ENCODE peak calls at places on chromosome 16, in nine cellular contexts. One of them, this sample, is unnamed. For H3K36me3 and H3K9me3, the result is how much of the 10 kb centered on the place peaks cover.

GRCh38 chr16:19874816-19875546 is 9.7 kb downstream of the GPRC5B start:
- DNase-seq in esophagus muscularis mucosa: no peak
- DNase-seq in prostate gland: no peak
- DNase-seq in HCT116: no peak
- DNase-seq in suprapubic skin: no peak
- DNase-seq in stomach: no peak
- DNase-seq in HepG2: no peak
- DNase-seq in breast epithelium: no peak
- DNase-seq in K562: no peak
- DNase-seq in this sample: no peak

GRCh38 chr16:50568187-50568830 is 20.1 kb downstream of the NKD1 start:
- DNase-seq in esophagus muscularis mucosa: no peak
- DNase-seq in suprapubic skin: no peak
- DNase-seq in stomach: no peak
- DNase-seq in breast epithelium: no peak
- DNase-seq in prostate gland: no peak
- DNase-seq in HCT116: no peak
- DNase-seq in HepG2: no peak
- DNase-seq in K562: no peak
- DNase-seq in this sample: no peak

GRCh38 chr16:73202176-73202729 is 154.3 kb upstream of the ZFHX3 start:
- DNase-seq in esophagus muscularis mucosa: no peak
- DNase-seq in prostate gland: no peak
- DNase-seq in K562: no peak
- DNase-seq in suprapubic skin: no peak
- DNase-seq in HCT116: no peak
- DNase-seq in stomach: no peak
- DNase-seq in breast epithelium: no peak
- DNase-seq in HepG2: peak
- DNase-seq in this sample: no peak

GRCh38 chr16:53805113-53805512 is 101.2 kb downstream of the FTO start:
- DNase-seq in K562: no peak
- DNase-seq in suprapubic skin: no peak
- DNase-seq in HCT116: no peak
- DNase-seq in prostate gland: no peak
- DNase-seq in esophagus muscularis mucosa: no peak
- DNase-seq in HepG2: no peak
- DNase-seq in breast epithelium: no peak
- DNase-seq in stomach: no peak
- DNase-seq in this sample: no peak

GRCh38 chr16:22630242-22630641 is 119.6 kb downstream of the NPIPB5 start:
- DNase-seq in esophagus muscularis mucosa: no peak
- DNase-seq in stomach: no peak
- DNase-seq in prostate gland: no peak
- DNase-seq in K562: no peak
- DNase-seq in breast epithelium: no peak
- DNase-seq in HepG2: no peak
- DNase-seq in HCT116: no peak
- DNase-seq in suprapubic skin: no peak
- DNase-seq in this sample: no peak

GRCh38 chr16:71373073-71373472 is 14.6 kb downstream of the CALB2 start:
- DNase-seq in HepG2: no peak
- DNase-seq in prostate gland: no peak
- DNase-seq in K562: no peak
- DNase-seq in stomach: no peak
- DNase-seq in esophagus muscularis mucosa: no peak
- DNase-seq in HCT116: peak
- DNase-seq in breast epithelium: no peak
- DNase-seq in suprapubic skin: no peak
- DNase-seq in this sample: no peak

GRCh38 chr16:86533076-86533475 is 22.0 kb downstream of the MTHFSD start:
- DNase-seq in stomach: no peak
- DNase-seq in HCT116: no peak
- DNase-seq in esophagus muscularis mucosa: no peak
- DNase-seq in K562: no peak
- DNase-seq in suprapubic skin: no peak
- DNase-seq in prostate gland: no peak
- DNase-seq in HepG2: no peak
- DNase-seq in breast epithelium: no peak
- DNase-seq in this sample: peak

GRCh38 chr16:7316266-7316888 is 16.3 kb upstream of the RBFOX1 start:
- DNase-seq in HepG2: no peak
- DNase-seq in suprapubic skin: no peak
- DNase-seq in breast epithelium: no peak
- DNase-seq in stomach: no peak
- DNase-seq in prostate gland: no peak
- DNase-seq in K562: no peak
- DNase-seq in esophagus muscularis mucosa: no peak
- DNase-seq in HCT116: no peak
- DNase-seq in this sample: no peak

GRCh38 chr16:86424968-86425367 is 85.4 kb upstream of the FOXF1 start:
- DNase-seq in prostate gland: no peak
- DNase-seq in suprapubic skin: no peak
- DNase-seq in HepG2: no peak
- DNase-seq in esophagus muscularis mucosa: no peak
- DNase-seq in breast epithelium: no peak
- DNase-seq in stomach: no peak
- DNase-seq in K562: no peak
- DNase-seq in HCT116: no peak
- DNase-seq in this sample: no peak

GRCh38 chr16:22306788-22307187 is 9.6 kb downstream of the POLR3E start:
- DNase-seq in suprapubic skin: no peak
- DNase-seq in stomach: no peak
- DNase-seq in breast epithelium: no peak
- DNase-seq in HCT116: no peak
- DNase-seq in esophagus muscularis mucosa: no peak
- DNase-seq in prostate gland: no peak
- DNase-seq in K562: no peak
- DNase-seq in HepG2: no peak
- DNase-seq in this sample: no peak

GRCh38 chr16:12186774-12187335 is 210.3 kb downstream of the SNX29 start:
- DNase-seq in K562: no peak
- DNase-seq in stomach: no peak
- DNase-seq in HCT116: no peak
- DNase-seq in breast epithelium: no peak
- DNase-seq in esophagus muscularis mucosa: no peak
- DNase-seq in prostate gland: no peak
- DNase-seq in HepG2: no peak
- DNase-seq in suprapubic skin: no peak
- DNase-seq in this sample: no peak

GRCh38 chr16:12235110-12235509 is 258.6 kb downstream of the SNX29 start:
- DNase-seq in esophagus muscularis mucosa: no peak
- DNase-seq in prostate gland: no peak
- DNase-seq in K562: no peak
- DNase-seq in HepG2: no peak
- DNase-seq in stomach: no peak
- DNase-seq in breast epithelium: no peak
- DNase-seq in suprapubic skin: no peak
- DNase-seq in HCT116: no peak
- DNase-seq in this sample: no peak

GRCh38 chr16:86110726-86111125 is 211.8 kb downstream of the IRF8 start:
- DNase-seq in prostate gland: no peak
- DNase-seq in suprapubic skin: peak
- DNase-seq in HCT116: no peak
- DNase-seq in stomach: no peak
- DNase-seq in K562: no peak
- DNase-seq in esophagus muscularis mucosa: no peak
- DNase-seq in HepG2: no peak
- DNase-seq in breast epithelium: no peak
- DNase-seq in this sample: peak

GRCh38 chr16:86995456-86995855 is 321.7 kb downstream of the C16orf95 start:
- DNase-seq in breast epithelium: no peak
- DNase-seq in HCT116: no peak
- DNase-seq in stomach: no peak
- DNase-seq in HepG2: no peak
- DNase-seq in suprapubic skin: no peak
- DNase-seq in esophagus muscularis mucosa: no peak
- DNase-seq in prostate gland: no peak
- DNase-seq in K562: no peak
- DNase-seq in this sample: peak

GRCh38 chr16:77171750-77172635 is 19.0 kb upstream of the MON1B start:
- DNase-seq in breast epithelium: no peak
- DNase-seq in K562: peak
- DNase-seq in HepG2: peak
- DNase-seq in HCT116: peak
- DNase-seq in stomach: no peak
- DNase-seq in suprapubic skin: no peak
- DNase-seq in prostate gland: peak
- DNase-seq in esophagus muscularis mucosa: no peak
- DNase-seq in this sample: no peak

GRCh38 chr16:11356573-11357331 is 11.5 kb downstream of the RMI2 start:
- DNase-seq in HepG2: peak
- DNase-seq in breast epithelium: no peak
- DNase-seq in K562: peak
- DNase-seq in esophagus muscularis mucosa: no peak
- DNase-seq in suprapubic skin: no peak
- DNase-seq in HCT116: no peak
- DNase-seq in prostate gland: no peak
- DNase-seq in stomach: peak
- DNase-seq in this sample: peak

GRCh38 chr16:683396-684066 is 603 bp downstream of the JMJD8 start:
- DNase-seq in prostate gland: no peak
- DNase-seq in esophagus muscularis mucosa: no peak
- DNase-seq in suprapubic skin: peak
- DNase-seq in K562: peak
- DNase-seq in HCT116: no peak
- DNase-seq in breast epithelium: no peak
- DNase-seq in HepG2: no peak
- DNase-seq in stomach: no peak
- DNase-seq in this sample: no peak

GRCh38 chr16:685967-686366 is 1.8 kb upstream of the JMJD8 start:
- DNase-seq in K562: peak
- DNase-seq in esophagus muscularis mucosa: no peak
- DNase-seq in breast epithelium: no peak
- DNase-seq in prostate gland: no peak
- DNase-seq in stomach: peak
- DNase-seq in HepG2: peak
- DNase-seq in HCT116: no peak
- DNase-seq in suprapubic skin: no peak
- DNase-seq in this sample: no peak

GRCh38 chr16:686459-687260 is 2.5 kb upstream of the JMJD8 start:
- DNase-seq in breast epithelium: no peak
- DNase-seq in HCT116: no peak
- DNase-seq in suprapubic skin: no peak
- DNase-seq in esophagus muscularis mucosa: no peak
- DNase-seq in K562: no peak
- DNase-seq in stomach: no peak
- DNase-seq in prostate gland: no peak
- DNase-seq in HepG2: no peak
- DNase-seq in this sample: no peak

GRCh38 chr16:684067-684794 is at the start of gene JMJD8:
- DNase-seq in suprapubic skin: peak
- DNase-seq in HCT116: peak
- DNase-seq in breast epithelium: peak
- DNase-seq in stomach: peak
- DNase-seq in esophagus muscularis mucosa: peak
- DNase-seq in prostate gland: peak
- DNase-seq in HepG2: no peak
- DNase-seq in K562: peak
- DNase-seq in this sample: peak

GRCh38 chr16:684961-685696 is 995 bp upstream of the JMJD8 start:
- DNase-seq in esophagus muscularis mucosa: no peak
- DNase-seq in prostate gland: no peak
- DNase-seq in HepG2: no peak
- DNase-seq in stomach: no peak
- DNase-seq in K562: no peak
- DNase-seq in breast epithelium: no peak
- DNase-seq in suprapubic skin: no peak
- DNase-seq in HCT116: no peak
- DNase-seq in this sample: peak
- H3K36me3 ChIP-seq in esophagus muscularis mucosa: half or more
- H3K36me3 ChIP-seq in prostate gland: under half
- H3K36me3 ChIP-seq in HepG2: under half
- H3K36me3 ChIP-seq in stomach: under half
- H3K36me3 ChIP-seq in K562: half or more
- H3K36me3 ChIP-seq in breast epithelium: under half
- H3K36me3 ChIP-seq in suprapubic skin: under half
- H3K36me3 ChIP-seq in HCT116: under half
- H3K36me3 ChIP-seq in this sample: under half

DNA sequence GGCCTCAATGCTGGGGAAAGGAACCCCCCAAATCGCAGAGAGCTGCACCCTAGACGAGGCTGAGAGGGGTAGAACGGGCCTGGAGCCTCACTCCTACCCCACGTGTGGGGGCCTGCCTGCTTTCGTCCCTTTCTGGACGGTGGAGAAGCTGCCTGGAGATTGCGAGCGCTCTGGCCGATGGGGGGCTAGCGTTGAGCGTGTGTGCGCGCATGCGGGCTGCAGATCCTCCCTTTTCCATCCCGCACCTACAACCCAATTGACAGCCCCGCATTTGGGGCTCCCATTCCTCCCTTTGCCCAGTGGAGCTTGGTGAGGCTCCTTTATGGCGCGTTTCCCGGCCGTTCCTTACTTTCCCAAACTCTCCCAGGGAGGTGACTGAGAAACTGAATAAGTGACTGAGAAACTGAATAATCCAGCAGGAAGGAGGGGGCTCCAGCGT is 896 bp upstream of the ESRP2 start:
- DNase-seq in breast epithelium: no peak
- DNase-seq in K562: no peak
- DNase-seq in HepG2: peak
- DNase-seq in HCT116: no peak
- DNase-seq in suprapubic skin: no peak
- DNase-seq in stomach: no peak
- DNase-seq in prostate gland: peak
- DNase-seq in esophagus muscularis mucosa: no peak
- DNase-seq in this sample: peak
- TF ChIP-seq POLR2AphosphoS5 in breast epithelium: no peak
- TF ChIP-seq POLR2AphosphoS5 in K562: no peak
- TF ChIP-seq POLR2AphosphoS5 in HepG2: no peak
- TF ChIP-seq POLR2AphosphoS5 in HCT116: no peak
- TF ChIP-seq POLR2AphosphoS5 in suprapubic skin: no peak
- TF ChIP-seq POLR2AphosphoS5 in stomach: no peak
- TF ChIP-seq POLR2AphosphoS5 in prostate gland: no peak
- TF ChIP-seq POLR2AphosphoS5 in esophagus muscularis mucosa: no peak
- TF ChIP-seq POLR2AphosphoS5 in this sample: no peak

GRCh38 chr16:21253470-21253869 is 20.0 kb downstream of the ANKS4B start:
- DNase-seq in HepG2: peak
- DNase-seq in suprapubic skin: no peak
- DNase-seq in esophagus muscularis mucosa: no peak
- DNase-seq in HCT116: no peak
- DNase-seq in breast epithelium: no peak
- DNase-seq in stomach: no peak
- DNase-seq in prostate gland: no peak
- DNase-seq in K562: no peak
- DNase-seq in this sample: no peak
- H3K9me3 ChIP-seq in HepG2: under half
- H3K9me3 ChIP-seq in suprapubic skin: under half
- H3K9me3 ChIP-seq in esophagus muscularis mucosa: under half
- H3K9me3 ChIP-seq in HCT116: under half
- H3K9me3 ChIP-seq in breast epithelium: under half
- H3K9me3 ChIP-seq in stomach: under half
- H3K9me3 ChIP-seq in prostate gland: under half
- H3K9me3 ChIP-seq in K562: under half
- H3K9me3 ChIP-seq in this sample: under half

DNA sequence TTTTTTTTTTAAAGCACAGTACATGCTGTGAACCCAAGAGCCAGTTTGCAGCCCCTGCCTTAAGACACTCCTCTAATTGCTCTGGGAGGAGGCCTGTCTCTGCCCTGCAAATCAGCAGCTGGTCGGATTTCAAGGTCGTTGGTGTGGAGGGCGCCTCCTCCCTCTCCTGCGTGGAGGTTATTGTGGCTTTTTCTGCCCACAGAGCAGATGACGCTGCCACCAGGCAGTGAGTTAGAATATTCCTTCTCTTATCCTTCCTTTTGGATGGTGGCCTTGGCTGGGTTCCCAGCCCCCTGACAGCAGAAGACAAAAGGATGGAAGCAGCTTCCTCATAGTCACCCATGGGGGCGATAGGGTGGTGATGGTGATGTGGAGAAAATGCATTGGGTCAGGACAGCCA is 131.2 kb downstream of the PRKCB start:
- DNase-seq in esophagus muscularis mucosa: no peak
- DNase-seq in prostate gland: no peak
- DNase-seq in K562: peak
- DNase-seq in HCT116: no peak
- DNase-seq in suprapubic skin: no peak
- DNase-seq in HepG2: no peak
- DNase-seq in stomach: no peak
- DNase-seq in breast epithelium: no peak
- DNase-seq in this sample: no peak
- H3K36me3 ChIP-seq in esophagus muscularis mucosa: under half
- H3K36me3 ChIP-seq in prostate gland: under half
- H3K36me3 ChIP-seq in K562: half or more
- H3K36me3 ChIP-seq in HCT116: under half
- H3K36me3 ChIP-seq in suprapubic skin: under half
- H3K36me3 ChIP-seq in HepG2: under half
- H3K36me3 ChIP-seq in stomach: under half
- H3K36me3 ChIP-seq in breast epithelium: under half
- H3K36me3 ChIP-seq in this sample: under half